ENCODE peak calls at places on chromosomes 12 and 14, in ten cellular contexts. B, E, I, Z, G, O, U, A, M and V are unnamed samples.

GRCh38 chr12:14974633-14975032 is 1.8 kb downstream of the PDE6H start:
- DNase-seq in U (no peak), G (no peak), Z (no peak), B (no peak), I (no peak), A (no peak), O (no peak), E (no peak), M (no peak), V (no peak)

GRCh38 chr12:57591567-57592325 is 754 bp downstream of the PIP4K2C start:
- DNase-seq in M (peak), B (no peak), A (peak), U (no peak), I (no peak), O (peak), Z (no peak), E (no peak), G (no peak), V (no peak)

GRCh38 chr14:104639889-104640548 is 35.4 kb upstream of the TMEM179 start:
- DNase-seq in A (peak), B (no peak), G (peak), E (no peak), U (peak), O (peak), I (no peak), Z (peak), M (peak), V (no peak)

GRCh38 chr12:63978519-63978918 is 134.0 kb downstream of the SRGAP1 start:
- DNase-seq in O (peak), B (no peak), M (no peak), Z (no peak), G (no peak), A (peak), E (no peak), U (peak), I (peak), V (no peak)

GRCh38 chr12:82758743-82759142 is 72.0 kb downstream of the TMTC2 start:
- DNase-seq in Z (no peak), M (no peak), U (no peak), E (no peak), B (no peak), I (no peak), A (no peak), O (no peak), G (no peak), V (no peak)

GRCh38 chr12:95998611-95999300 is 2.6 kb upstream of the HAL start:
- DNase-seq in E (peak), A (peak), I (peak), U (peak), Z (peak), B (no peak), G (peak), M (peak), O (peak), V (no peak)

GRCh38 chr14:36935976-36936678 is 236.3 kb downstream of the SLC25A21 start:
- DNase-seq in A (no peak), U (no peak), Z (peak), B (no peak), O (no peak), G (no peak), M (peak), I (no peak), E (no peak), V (no peak)

GRCh38 chr12:6923003-6923732 is 4.6 kb upstream of the ATN1 start:
- DNase-seq in Z (no peak), I (no peak), G (no peak), E (no peak), O (no peak), B (no peak), M (no peak), U (no peak), A (no peak), V (no peak)

GRCh38 chr14:81298911-81299310 is 78.2 kb upstream of the GTF2A1 start:
- DNase-seq in M (no peak), Z (no peak), U (no peak), B (no peak), O (no peak), I (no peak), A (no peak), E (no peak), G (no peak), V (no peak)

GRCh38 chr12:92290016-92290685 is 144.5 kb upstream of the BTG1 start:
- DNase-seq in I (peak), B (no peak), G (no peak), A (peak), Z (no peak), M (no peak), U (no peak), E (no peak), O (peak), V (no peak)

GRCh38 chr14:97368900-97369564 is 571.9 kb downstream of the VRK1 start:
- DNase-seq in O (no peak), I (no peak), E (no peak), G (no peak), Z (no peak), A (no peak), M (no peak), U (no peak), B (no peak), V (no peak)

GRCh38 chr12:59847127-59847526 is 251.3 kb downstream of the SLC16A7 start:
- DNase-seq in A (no peak), G (no peak), O (no peak), M (no peak), Z (no peak), E (no peak), B (no peak), U (no peak), I (no peak), V (no peak)

GRCh38 chr12:17456486-17456885 is 633.5 kb downstream of the RERGL start:
- DNase-seq in A (no peak), B (no peak), Z (no peak), I (peak), E (no peak), U (no peak), O (no peak), G (no peak), M (no peak), V (peak)

GRCh38 chr12:30822385-30823139 is 67.8 kb upstream of the CAPRIN2 start:
- DNase-seq in E (peak), Z (no peak), M (peak), U (no peak), O (peak), A (peak), B (no peak), I (peak), G (peak), V (no peak)

GRCh38 chr14:20697273-20698017 is 8.9 kb downstream of the ANG start:
- DNase-seq in M (peak), O (peak), Z (no peak), E (peak), U (peak), A (peak), G (peak), B (peak), I (no peak), V (no peak)

GRCh38 chr14:35900741-35901140 is 74.6 kb downstream of the BRMS1L start:
- DNase-seq in O (no peak), B (no peak), Z (no peak), G (no peak), I (no peak), M (no peak), E (no peak), U (no peak), A (no peak), V (no peak)

GRCh38 chr14:55807059-55807499 is 227.1 kb downstream of the KTN1 start:
- DNase-seq in I (peak), G (peak), M (no peak), A (peak), Z (no peak), U (peak), B (peak), E (peak), O (no peak), V (no peak)

GRCh38 chr12:71896171-71896570 is 42.5 kb upstream of the TPH2 start:
- DNase-seq in U (no peak), A (no peak), I (no peak), E (no peak), M (no peak), O (no peak), Z (no peak), B (no peak), G (no peak), V (no peak)

GRCh38 chr14:20998674-20999366 is at the start of gene SLC39A2:
- DNase-seq in O (peak), M (peak), U (peak), G (no peak), B (no peak), A (peak), I (no peak), Z (peak), E (no peak), V (no peak)

GRCh38 chr12:120833849-120834248 is 70.3 kb downstream of the SPPL3 start:
- DNase-seq in B (no peak), A (no peak), O (no peak), I (no peak), Z (no peak), M (no peak), G (no peak), U (no peak), E (no peak), V (no peak)

GRCh38 chr14:61564623-61565091 is 130.7 kb upstream of the HIF1A start:
- DNase-seq in U (peak), E (no peak), M (no peak), A (peak), G (no peak), O (peak), I (peak), B (no peak), Z (peak), V (no peak)

GRCh38 chr12:28950049-28950448 is 199.0 kb upstream of the FAR2 start:
- DNase-seq in I (no peak), B (no peak), M (no peak), Z (no peak), G (no peak), O (no peak), A (no peak), E (no peak), U (no peak), V (no peak)

GRCh38 chr12:9941838-9942237 is 9.7 kb upstream of the CLEC2A start:
- DNase-seq in I (no peak), M (no peak), A (no peak), E (no peak), Z (no peak), B (no peak), O (no peak), U (no peak), G (no peak), V (no peak)

GRCh38 chr12:52900896-52901714 is 3.8 kb downstream of the KRT8 start:
- DNase-seq in O (no peak), B (no peak), U (no peak), E (no peak), I (no peak), G (no peak), Z (no peak), M (no peak), A (no peak), V (no peak)

GRCh38 chr12:53414756-53415417 is 8.8 kb upstream of the AMHR2 start:
- DNase-seq in O (no peak), E (no peak), B (no peak), U (no peak), G (no peak), Z (no peak), A (no peak), I (no peak), M (peak), V (no peak)